ENCODE peak calls at places on chromosome 1, in six cellular contexts. O is NCI-H460, Q is lung microvascular endothelial cell, N is neural progenitor cell, K is GOT3, J is transverse colon. X is an unnamed sample.

GRCh38 chr1:116877369-116877768 is 32.3 kb upstream of the PTGFRN start:
- DNase-seq in K (no peak), J (no peak), Q (no peak), O (no peak), N (no peak), X (no peak)

GRCh38 chr1:37574834-37575479 is 18.2 kb downstream of the DNALI1 start:
- DNase-seq in Q (no peak), J (no peak), O (no peak), K (no peak), N (no peak), X (no peak)

GRCh38 chr1:214494706-214495105 is 56.7 kb downstream of the PTPN14 start:
- DNase-seq in N (no peak), J (no peak), K (no peak), Q (no peak), O (no peak), X (no peak)

GRCh38 chr1:172969611-172970010 is 81.1 kb downstream of the TNFSF18 start:
- DNase-seq in K (no peak), O (peak), J (no peak), N (no peak), Q (no peak), X (no peak)

GRCh38 chr1:110005971-110006370 is 21.4 kb downstream of the AHCYL1 start:
- DNase-seq in K (no peak), J (no peak), N (no peak), O (no peak), Q (no peak), X (no peak)

GRCh38 chr1:181482521-181483083 is 715 bp upstream of the CACNA1E start:
- DNase-seq in N (peak), J (peak), K (no peak), Q (peak), O (no peak), X (no peak)

GRCh38 chr1:245393694-245394093 is 238.9 kb downstream of the KIF26B start:
- DNase-seq in K (no peak), O (no peak), Q (no peak), N (no peak), J (no peak), X (no peak)

GRCh38 chr1:242185728-242186127 is 186.8 kb upstream of the MAP1LC3C start:
- DNase-seq in N (no peak), J (no peak), O (no peak), K (no peak), Q (no peak), X (no peak)

GRCh38 chr1:117695796-117696505 is 90.1 kb downstream of the TENT5C start:
- DNase-seq in O (no peak), Q (peak), N (no peak), K (no peak), J (no peak), X (no peak)